ENCODE peak calls at places on chromosomes 7 and 10, in ten cellular contexts. G is activated CD4-positive, alpha-beta T cell treated with anti-CD3 and anti-CD28 coated beads for 1 hour; E is spleen; X is smooth muscle cell of the brain vasculature; T is mammary epithelial cell; N is activated naive CD8-positive, alpha-beta T cell treated with anti-CD3 and anti-CD28 coated beads for 36 hours; L is islet precursor cell; J is DMS153; I is pulmonary artery endothelial cell; K is left cardiac atrium. S is an unnamed sample.

GRCh38 chr10:104080762-104081161 is 4.9 kb downstream of the COL17A1 start:
- DNase-seq in G (no peak), E (no peak), X (no peak), T (no peak), N (no peak), L (no peak), J (peak), I (peak), K (no peak), S (no peak)

GRCh38 chr10:34670101-34670500 is 145.0 kb downstream of the PARD3 start:
- DNase-seq in G (no peak), E (no peak), X (no peak), T (no peak), N (no peak), L (no peak), J (no peak), I (no peak), K (no peak), S (no peak)

GRCh38 chr10:77533156-77533886 is 104.3 kb downstream of the KCNMA1 start:
- DNase-seq in G (no peak), E (no peak), X (no peak), T (no peak), N (no peak), L (no peak), J (no peak), I (no peak), K (no peak), S (no peak)

GRCh38 chr7:45457591-45457990 is 116.6 kb upstream of the ADCY1 start:
- DNase-seq in G (no peak), E (no peak), X (no peak), T (no peak), N (no peak), L (no peak), J (peak), I (no peak), K (no peak), S (no peak)

GRCh38 chr10:132788831-132789219 is 2.9 kb upstream of the NKX6-2 start:
- DNase-seq in G (no peak), E (no peak), X (no peak), T (no peak), N (no peak), L (no peak), J (no peak), I (no peak), K (no peak), S (no peak)

GRCh38 chr7:30163231-30163894 is 28.6 kb downstream of the MTURN start:
- DNase-seq in G (no peak), E (peak), X (no peak), T (peak), N (peak), L (no peak), J (peak), I (no peak), K (peak), S (no peak)

GRCh38 chr10:93554760-93555432 is 11.6 kb upstream of the FFAR4 start:
- DNase-seq in G (no peak), E (no peak), X (peak), T (peak), N (peak), L (peak), J (peak), I (peak), K (peak), S (no peak)

GRCh38 chr10:57818522-57818921 is 449.2 kb downstream of the IPMK start:
- DNase-seq in G (no peak), E (no peak), X (no peak), T (peak), N (no peak), L (no peak), J (peak), I (no peak), K (no peak), S (no peak)

GRCh38 chr7:47340490-47340889 is 241.4 kb downstream of the TNS3 start:
- DNase-seq in G (no peak), E (no peak), X (no peak), T (no peak), N (no peak), L (no peak), J (no peak), I (no peak), K (no peak), S (no peak)

GRCh38 chr10:76301950-76302349 is 870.5 kb downstream of the LRMDA start:
- DNase-seq in G (no peak), E (no peak), X (no peak), T (peak), N (no peak), L (no peak), J (peak), I (no peak), K (no peak), S (no peak)

GRCh38 chr7:19069842-19070241 is 47.6 kb downstream of the TWIST1 start:
- DNase-seq in G (no peak), E (no peak), X (no peak), T (peak), N (no peak), L (no peak), J (no peak), I (no peak), K (no peak), S (no peak)

GRCh38 chr10:119691726-119692125 is 34.1 kb upstream of the INPP5F start:
- DNase-seq in G (no peak), E (no peak), X (no peak), T (no peak), N (no peak), L (no peak), J (no peak), I (no peak), K (no peak), S (no peak)

GRCh38 chr10:71598673-71599072 is 120.9 kb downstream of the C10orf105 start:
- DNase-seq in G (no peak), E (no peak), X (no peak), T (no peak), N (no peak), L (no peak), J (no peak), I (no peak), K (peak), S (peak)

GRCh38 chr10:132905661-132906060 is 36.7 kb downstream of the CFAP46 start:
- DNase-seq in G (no peak), E (peak), X (no peak), T (no peak), N (no peak), L (no peak), J (no peak), I (no peak), K (no peak), S (no peak)

GRCh38 chr7:136293272-136293671 is 316.1 kb upstream of the MTPN start:
- DNase-seq in G (no peak), E (no peak), X (no peak), T (no peak), N (no peak), L (no peak), J (no peak), I (no peak), K (no peak), S (no peak)

GRCh38 chr10:73209705-73210104 is 37.4 kb downstream of the DNAJC9 start:
- DNase-seq in G (no peak), E (no peak), X (no peak), T (peak), N (no peak), L (no peak), J (no peak), I (peak), K (no peak), S (no peak)

GRCh38 chr7:94823952-94824351 is 83.4 kb upstream of the PPP1R9A start:
- DNase-seq in G (no peak), E (no peak), X (no peak), T (peak), N (no peak), L (peak), J (no peak), I (no peak), K (no peak), S (no peak)

GRCh38 chr7:45578467-45578866 is 4.3 kb downstream of the ADCY1 start:
- DNase-seq in G (no peak), E (peak), X (no peak), T (no peak), N (no peak), L (peak), J (no peak), I (no peak), K (no peak), S (no peak)

GRCh38 chr7:27083646-27084045 is 12.2 kb downstream of the HOXA1 start:
- DNase-seq in G (no peak), E (no peak), X (no peak), T (no peak), N (no peak), L (no peak), J (no peak), I (no peak), K (no peak), S (no peak)